ENCODE peak calls at places on chromosomes 4 and X, in four cellular contexts. U is A549, P is hepatocyte, H is spleen. W is an unnamed sample.

GRCh38 chr4:22014222-22014741 is 65.7 kb upstream of the KCNIP4 start:
- DNase-seq in U (no peak), H (no peak), P (no peak), W (no peak)

GRCh38 chrX:15269618-15270521 is at the start of gene ASB9:
- DNase-seq in U (peak; percentile 96), H (no peak), P (peak; percentile 74), W (peak; percentile 78)

GRCh38 chrX:103531002-103531401 is 11.7 kb upstream of the RAB40A start:
- DNase-seq in H (no peak), U (no peak), P (no peak), W (no peak)

GRCh38 chr4:53313510-53313909 is 52.4 kb downstream of the SCFD2 start:
- DNase-seq in U (peak; percentile 46), P (peak; percentile 29), H (no peak), W (peak; percentile 43)

GRCh38 chr4:168528131-168528949 is 31.5 kb downstream of the PALLD start:
- DNase-seq in U (peak; percentile 84), P (no peak), H (no peak), W (no peak)

GRCh38 chr4:152462047-152462446 is 73.8 kb downstream of the FBXW7 start:
- DNase-seq in P (no peak), U (no peak), H (no peak), W (peak; percentile 26)

GRCh38 chrX:115173181-115173580 is 16.0 kb upstream of the RBMXL3 start:
- DNase-seq in P (no peak), H (no peak), U (no peak), W (no peak)

GRCh38 chrX:28312259-28312658 is 275.0 kb upstream of the IL1RAPL1 start:
- DNase-seq in U (no peak), H (no peak), P (no peak), W (no peak)

GRCh38 chr4:52038109-52038912 is at the start of gene SGCB:
- DNase-seq in H (peak; percentile 90), U (peak; percentile 32), P (peak; percentile 80), W (no peak)

GRCh38 chr4:19575959-19576358 is 675.7 kb upstream of the SLIT2 start:
- DNase-seq in U (no peak), P (no peak), H (no peak), W (no peak)

GRCh38 chr4:52076731-52077130 is 25.6 kb downstream of the SPATA18 start:
- DNase-seq in H (peak; percentile 65), P (peak; percentile 36), U (no peak), W (no peak)

GRCh38 chr4:136241221-136241986 is 1290.9 kb downstream of the PCDH18 start:
- DNase-seq in H (no peak), P (no peak), U (no peak), W (no peak)

GRCh38 chr4:123671633-123672404 is 275.2 kb downstream of the SPRY1 start:
- DNase-seq in U (no peak), P (no peak), H (no peak), W (no peak)

GRCh38 chr4:8188743-8189550 is 10.1 kb upstream of the SH3TC1 start:
- DNase-seq in U (no peak), P (no peak), H (no peak), W (no peak)

GRCh38 chrX:129606918-129607317 is 47.8 kb downstream of the APLN start:
- DNase-seq in P (peak; percentile 75), H (no peak), U (peak; percentile 47), W (peak; percentile 30)

GRCh38 chr4:143438710-143439109 is 74.8 kb upstream of the SMARCA5 start:
- DNase-seq in U (no peak), H (no peak), P (no peak), W (no peak)

GRCh38 chr4:94934201-94934600 is 176.4 kb downstream of the BMPR1B start:
- DNase-seq in H (no peak), U (peak; percentile 28), P (no peak), W (no peak)

GRCh38 chr4:39976945-39977488 is 694 bp downstream of the PDS5A start:
- DNase-seq in H (no peak), U (peak; percentile 17), P (peak; percentile 56), W (no peak)

GRCh38 chr4:145934434-145935047 is 4.1 kb downstream of the ZNF827 start:
- DNase-seq in H (no peak), P (no peak), U (no peak), W (no peak)

GRCh38 chrX:104008831-104009230 is 4.7 kb downstream of the H2BW1 start:
- DNase-seq in P (no peak), H (no peak), U (no peak), W (no peak)

GRCh38 chr4:1050486-1051213 is 39.2 kb downstream of the FGFRL1 start:
- DNase-seq in U (no peak), P (no peak), H (peak; percentile 75), W (no peak)

GRCh38 chr4:127352220-127352619 is 280.5 kb upstream of the INTU start:
- DNase-seq in H (no peak), U (no peak), P (no peak), W (no peak)

GRCh38 chr4:37389967-37390580 is 145.5 kb downstream of the NWD2 start:
- DNase-seq in U (peak; percentile 46), P (peak; percentile 80), H (no peak), W (peak; percentile 48)

GRCh38 chr4:81620442-81620841 is 148.7 kb upstream of the RASGEF1B start:
- DNase-seq in P (no peak), U (no peak), H (no peak), W (no peak)

GRCh38 chr4:143375326-143376073 is 38.8 kb downstream of the GAB1 start:
- DNase-seq in P (no peak), U (peak; percentile 12), H (peak; percentile 81), W (peak; percentile 17)

GRCh38 chr4:63036159-63036866 is 1372.9 kb downstream of the TECRL start:
- DNase-seq in P (no peak), U (no peak), H (no peak), W (no peak)

GRCh38 chr4:106864231-106864630 is 171.9 kb downstream of the DKK2 start:
- DNase-seq in H (no peak), U (no peak), P (no peak), W (no peak)

GRCh38 chrX:142156567-142156966 is 48.5 kb downstream of the MAGEC2 start:
- DNase-seq in H (no peak), P (no peak), U (no peak), W (no peak)

GRCh38 chrX:40152173-40152705 is 54.5 kb upstream of the BCOR start:
- DNase-seq in P (no peak), U (no peak), H (peak; percentile 88), W (no peak)

GRCh38 chrX:25523574-25523973 is 507.8 kb upstream of the ARX start:
- DNase-seq in U (peak; percentile 54), H (no peak), P (peak; percentile 65), W (peak; percentile 42)

GRCh38 chr4:64705989-64706388 is 296.7 kb upstream of the TECRL start:
- DNase-seq in P (no peak), U (no peak), H (no peak), W (no peak)

GRCh38 chr4:86974481-86975050 is 39.8 kb downstream of the AFF1 start:
- DNase-seq in H (no peak), P (no peak), U (no peak), W (no peak)

GRCh38 chrX:16930392-16930791 is 16.1 kb upstream of the REPS2 start:
- DNase-seq in P (no peak), H (no peak), U (no peak), W (no peak)

GRCh38 chr4:148469938-148470337 is 27.7 kb upstream of the NR3C2 start:
- DNase-seq in H (no peak), U (no peak), P (no peak), W (no peak)

GRCh38 chr4:6689506-6689960 is 4.1 kb upstream of the S100P start:
- DNase-seq in U (no peak), P (peak; percentile 31), H (no peak), W (peak; percentile 50)

W was measured in HepG2.